ENCODE peak calls at places on chromosomes 2 and 18, in four cellular contexts. Q is tibial nerve, I is A549, W is sigmoid colon. V is an unnamed sample.

GRCh38 chr2:61436092-61436491 is 34.8 kb downstream of the USP34 start:
- DNase-seq in Q (no peak), I (no peak), W (no peak), V (no peak)

GRCh38 chr2:218856896-218857243 is 2.7 kb upstream of the WNT6 start:
- DNase-seq in Q (no peak), I (no peak), W (peak), V (no peak)

GRCh38 chr18:10194592-10194991 is 259.8 kb upstream of the APCDD1 start:
- DNase-seq in Q (no peak), I (no peak), W (no peak), V (no peak)

GRCh38 chr18:25253136-25253535 is 98.8 kb downstream of the ZNF521 start:
- DNase-seq in Q (no peak), I (no peak), W (no peak), V (no peak)

GRCh38 chr2:28648147-28648546 is 103.5 kb upstream of the PPP1CB start:
- DNase-seq in Q (no peak), I (no peak), W (peak), V (no peak)

GRCh38 chr2:214960677-214961076 is 151.2 kb upstream of the BARD1 start:
- DNase-seq in Q (no peak), I (no peak), W (no peak), V (no peak)

GRCh38 chr2:217858519-217859466 is 144.0 kb downstream of the TNS1 start:
- DNase-seq in Q (peak), I (no peak), W (peak), V (peak)

GRCh38 chr2:223203971-223204370 is 152.0 kb downstream of the KCNE4 start:
- DNase-seq in Q (no peak), I (no peak), W (no peak), V (no peak)

GRCh38 chr2:227163445-227163997 is 484 bp downstream of the COL4A4 start:
- DNase-seq in Q (no peak), I (peak), W (no peak), V (peak)

GRCh38 chr2:23146011-23146410 is 239.0 kb upstream of the KLHL29 start:
- DNase-seq in Q (no peak), I (no peak), W (no peak), V (no peak)

GRCh38 chr2:240567872-240568677 is at the start of gene RNPEPL1:
- DNase-seq in Q (peak), I (no peak), W (peak), V (peak)

GRCh38 chr2:99974275-99974674 is 168.1 kb downstream of the AFF3 start:
- DNase-seq in Q (no peak), I (no peak), W (no peak), V (no peak)

GRCh38 chr2:188668017-188668663 is 306.0 kb upstream of the COL3A1 start:
- DNase-seq in Q (no peak), I (no peak), W (peak), V (no peak)

GRCh38 chr2:211611061-211611518 is 927.5 kb downstream of the ERBB4 start:
- DNase-seq in Q (no peak), I (no peak), W (no peak), V (no peak)

GRCh38 chr2:149224458-149224857 is 105.9 kb upstream of the LYPD6 start:
- DNase-seq in Q (no peak), I (no peak), W (no peak), V (peak)

GRCh38 chr2:99552529-99552928 is 62.7 kb upstream of the REV1 start:
- DNase-seq in Q (no peak), I (no peak), W (no peak), V (peak)

GRCh38 chr2:105802587-105802986 is 57.9 kb downstream of the NCK2 start:
- DNase-seq in Q (no peak), I (no peak), W (no peak), V (no peak)

GRCh38 chr2:174634130-174635014 is 36.8 kb upstream of the WIPF1 start:
- DNase-seq in Q (no peak), I (no peak), W (no peak), V (no peak)

GRCh38 chr2:188628989-188629889 is 337.6 kb downstream of the GULP1 start:
- DNase-seq in Q (peak), I (peak), W (no peak), V (no peak)

GRCh38 chr2:284896-285492 is 2.9 kb downstream of the ALKAL2 start:
- DNase-seq in Q (no peak), I (no peak), W (no peak), V (no peak)

GRCh38 chr18:76495435-76496199 is 575 bp upstream of the ZNF516 start:
- DNase-seq in Q (no peak), I (peak), W (peak), V (no peak)

GRCh38 chr18:55781481-55781957 is 193.5 kb upstream of the TCF4 start:
- DNase-seq in Q (no peak), I (peak), W (no peak), V (no peak)

GRCh38 chr2:207796585-207797350 is 27.1 kb upstream of the FZD5 start:
- DNase-seq in Q (no peak), I (no peak), W (no peak), V (peak)

DNA sequence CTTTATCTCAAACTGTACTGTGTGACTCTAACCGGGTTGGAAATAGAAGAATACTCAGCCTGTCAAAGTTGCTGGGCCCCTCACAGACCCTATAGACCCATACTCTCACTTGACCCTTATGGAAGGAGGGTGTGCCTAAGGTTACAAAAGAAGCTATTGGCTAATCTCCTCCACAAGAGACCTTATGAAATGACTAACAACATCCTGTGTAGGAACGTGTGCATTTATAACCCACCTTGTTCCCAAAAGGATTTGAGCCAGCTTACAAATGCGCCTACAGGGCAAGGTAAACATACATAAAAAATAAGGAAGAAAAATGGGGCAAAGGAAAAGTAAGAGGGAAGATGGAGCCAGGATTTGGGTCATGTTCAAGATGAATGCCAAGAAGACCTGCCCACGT is 225.4 kb upstream of the SMAD2 start:
- DNase-seq in Q (no peak), I (no peak), W (no peak), V (no peak)
- TF ChIP-seq EP300 in Q (no peak), I (no peak), W (no peak), V (no peak)

DNA sequence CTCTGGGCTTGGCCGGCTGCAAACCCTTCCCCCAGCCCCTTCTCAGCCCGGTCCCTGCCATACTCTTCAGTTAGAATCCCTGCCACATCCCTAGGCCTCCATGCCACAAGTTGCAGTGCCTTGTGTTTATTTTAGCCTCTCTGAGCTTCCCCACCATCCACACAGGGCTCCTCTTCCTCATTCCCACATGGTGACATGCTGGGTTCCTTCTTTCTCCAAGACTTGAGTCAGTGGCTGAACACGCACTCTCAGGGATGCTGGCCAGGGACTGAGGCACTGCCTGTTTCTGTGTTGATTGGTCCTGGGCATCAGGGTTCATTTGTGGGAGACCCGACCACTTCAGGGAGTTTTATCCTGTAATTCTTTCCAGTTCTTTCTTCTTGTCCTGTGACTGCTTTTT is 56.3 kb downstream of the KCNS3 start:
- DNase-seq in Q (no peak), I (no peak), W (no peak), V (no peak)
- H3K27ac ChIP-seq in Q (no peak), I (no peak), W (no peak), V (no peak)

GRCh38 chr2:40240067-40240466 is 211.8 kb downstream of the SLC8A1 start:
- DNase-seq in Q (peak), I (no peak), W (peak), V (peak)
- TF ChIP-seq EP300 in Q (peak), I (no peak), W (peak), V (peak)

DNA sequence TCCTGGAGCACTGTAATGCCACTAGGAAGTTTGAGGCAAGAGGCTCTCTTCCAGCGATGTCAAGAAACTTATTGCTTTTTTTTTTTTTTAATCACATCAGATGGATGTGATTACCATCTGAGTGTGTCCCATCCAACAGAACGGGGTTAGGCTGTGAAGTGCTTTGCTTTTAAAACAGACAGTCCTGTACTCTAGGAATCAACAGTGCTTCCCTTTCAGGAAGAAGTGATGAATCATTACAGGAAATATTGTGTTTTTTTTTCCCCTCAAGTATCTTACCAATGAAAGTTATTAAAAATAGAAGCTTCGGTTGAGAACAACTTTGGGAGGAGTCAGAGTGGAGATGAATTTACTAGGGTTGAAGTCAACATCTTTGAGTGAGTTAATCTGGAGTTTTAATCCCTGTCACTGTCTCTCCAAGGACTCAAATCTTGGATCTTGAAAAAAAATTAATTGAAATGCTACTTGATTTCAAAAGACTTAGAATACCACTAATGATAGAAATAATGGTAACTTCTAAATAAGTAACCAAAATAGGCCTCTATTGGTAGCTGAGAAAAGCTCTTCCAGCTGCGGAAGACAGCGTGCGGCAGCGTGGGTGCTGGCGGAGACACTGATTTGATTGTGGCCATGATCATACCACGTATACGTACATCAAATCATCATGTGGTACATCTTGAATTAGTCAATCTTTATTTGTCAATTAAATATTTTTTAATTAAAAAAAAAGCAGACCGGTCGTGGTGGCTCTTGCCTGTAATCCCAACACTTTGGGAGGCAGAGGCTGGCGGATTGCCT is 45.5 kb downstream of the GATA6 start:
- DNase-seq in Q (no peak), I (no peak), W (no peak), V (no peak)
- H3K27ac ChIP-seq in Q (no peak), I (peak), W (no peak), V (no peak)

GRCh38 chr2:79697200-79697599 is 184.3 kb downstream of the CTNNA2 start:
- DNase-seq in Q (no peak), I (no peak), W (no peak), V (no peak)
- TF ChIP-seq EP300 in Q (no peak), I (no peak), W (no peak), V (no peak)

GRCh38 chr18:58997811-58998337 is 133.2 kb downstream of the ZNF532 start:
- DNase-seq in Q (no peak), I (no peak), W (no peak), V (no peak)

GRCh38 chr18:58995663-58996062 is 131.0 kb downstream of the ZNF532 start:
- DNase-seq in Q (no peak), I (no peak), W (no peak), V (no peak)

GRCh38 chr18:58998421-58999203 is 133.9 kb downstream of the ZNF532 start:
- DNase-seq in Q (peak), I (no peak), W (no peak), V (no peak)

GRCh38 chr18:58993260-58993659 is 128.6 kb downstream of the ZNF532 start:
- DNase-seq in Q (no peak), I (peak), W (no peak), V (no peak)

GRCh38 chr18:58996131-58996632 is 131.5 kb downstream of the ZNF532 start:
- DNase-seq in Q (no peak), I (no peak), W (no peak), V (no peak)
- H3K27ac ChIP-seq in Q (peak), I (peak), W (no peak), V (no peak)

GRCh38 chr2:144477943-144478283 is 42.0 kb downstream of the ZEB2 start:
- DNase-seq in Q (no peak), I (no peak), W (no peak), V (no peak)

GRCh38 chr2:144474017-144474416 is 45.9 kb downstream of the ZEB2 start:
- DNase-seq in Q (no peak), I (no peak), W (no peak), V (no peak)

GRCh38 chr2:144477281-144477942 is 42.5 kb downstream of the ZEB2 start:
- DNase-seq in Q (no peak), I (no peak), W (no peak), V (no peak)

GRCh38 chr2:144475044-144475443 is 44.9 kb downstream of the ZEB2 start:
- DNase-seq in Q (no peak), I (no peak), W (no peak), V (no peak)

GRCh38 chr2:144475596-144475995 is 44.3 kb downstream of the ZEB2 start:
- DNase-seq in Q (no peak), I (no peak), W (no peak), V (no peak)
- TF ChIP-seq EP300 in Q (no peak), I (no peak), W (no peak), V (no peak)

GRCh38 chr2:171253279-171253678 is 92.6 kb upstream of the TLK1 start:
- DNase-seq in Q (no peak), I (no peak), W (no peak), V (no peak)

GRCh38 chr2:171254666-171255065 is 94.0 kb upstream of the TLK1 start:
- DNase-seq in Q (no peak), I (no peak), W (no peak), V (no peak)

GRCh38 chr2:171248205-171248662 is 87.5 kb upstream of the TLK1 start:
- DNase-seq in Q (no peak), I (no peak), W (no peak), V (no peak)

GRCh38 chr2:171249689-171250088 is 89.0 kb upstream of the TLK1 start:
- DNase-seq in Q (no peak), I (no peak), W (no peak), V (no peak)

GRCh38 chr2:171253900-171254447 is 93.3 kb upstream of the TLK1 start:
- DNase-seq in Q (no peak), I (no peak), W (no peak), V (no peak)
- H3K27ac ChIP-seq in Q (no peak), I (no peak), W (peak), V (peak)

DNA sequence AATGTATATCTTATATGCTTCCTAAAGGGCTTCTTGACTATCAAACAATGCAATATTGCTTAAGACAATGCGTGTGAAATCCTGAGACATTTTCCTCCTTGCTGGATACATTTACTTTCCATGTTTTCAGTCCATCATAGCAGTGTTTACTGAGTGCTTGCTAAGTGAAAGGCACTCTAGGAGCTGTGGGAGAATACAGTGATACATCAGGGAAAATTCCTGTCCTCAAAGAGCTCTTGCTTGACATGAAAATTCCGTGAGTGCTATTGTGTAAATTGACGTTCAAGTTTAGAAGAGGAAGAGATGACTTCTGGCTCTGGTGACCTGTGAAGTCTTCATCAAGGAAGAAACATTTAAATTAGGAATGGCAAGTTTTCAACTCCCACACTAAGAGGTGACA is 449.4 kb upstream of the SOX11 start:
- DNase-seq in Q (no peak), I (no peak), W (no peak), V (no peak)
- TF ChIP-seq EP300 in Q (no peak), I (no peak), W (no peak), V (no peak)

GRCh38 chr2:55026202-55026601 is 24.0 kb downstream of the RTN4 start:
- DNase-seq in Q (no peak), I (no peak), W (no peak), V (no peak)
- H3K27ac ChIP-seq in Q (no peak), I (no peak), W (no peak), V (no peak)

V was measured in stomach.